ENCODE peak calls at places on chromosome 16, in seven cellular contexts. E, K, A, P, V, C and G are unnamed samples.

GRCh38 chr16:68973611-68974120 is 130.3 kb downstream of the TANGO6 start:
- DNase-seq in E (no peak), K (no peak), A (no peak), P (no peak), V (no peak), C (no peak), G (no peak)

GRCh38 chr16:51638338-51639135 is 487.5 kb upstream of the SALL1 start:
- DNase-seq in E (no peak), K (no peak), A (no peak), P (no peak), V (no peak), C (no peak), G (peak)

GRCh38 chr16:1481906-1482835 is 6.6 kb downstream of the PTX4 start:
- DNase-seq in E (no peak), K (no peak), A (no peak), P (peak), V (no peak), C (no peak), G (no peak)

GRCh38 chr16:87854053-87854906 is 15.0 kb downstream of the SLC7A5 start:
- DNase-seq in E (peak), K (no peak), A (no peak), P (no peak), V (no peak), C (no peak), G (no peak)

GRCh38 chr16:83956336-83957289 is 3.6 kb downstream of the OSGIN1 start:
- DNase-seq in E (peak), K (peak), A (peak), P (peak), V (peak), C (peak), G (peak)

GRCh38 chr16:71254832-71255560 is 24.5 kb upstream of the HYDIN start:
- DNase-seq in E (no peak), K (no peak), A (no peak), P (no peak), V (no peak), C (no peak), G (no peak)

GRCh38 chr16:67862623-67863583 is 9.9 kb upstream of the EDC4 start:
- DNase-seq in E (no peak), K (no peak), A (peak), P (peak), V (no peak), C (no peak), G (peak)

GRCh38 chr16:81551821-81552304 is 107.3 kb downstream of the CMIP start:
- DNase-seq in E (no peak), K (no peak), A (peak), P (peak), V (no peak), C (no peak), G (no peak)

GRCh38 chr16:19810817-19811731 is 73.6 kb downstream of the GPRC5B start:
- DNase-seq in E (no peak), K (no peak), A (no peak), P (peak), V (no peak), C (no peak), G (peak)

GRCh38 chr16:47141773-47142468 is 1.8 kb downstream of the NETO2 start:
- DNase-seq in E (peak), K (peak), A (peak), P (peak), V (peak), C (peak), G (peak)

GRCh38 chr16:48383877-48384304 is 1.3 kb downstream of the SIAH1 start:
- DNase-seq in E (no peak), K (no peak), A (no peak), P (peak), V (no peak), C (no peak), G (no peak)

GRCh38 chr16:72474511-72475123 is 302.7 kb upstream of the PMFBP1 start:
- DNase-seq in E (no peak), K (no peak), A (no peak), P (peak), V (no peak), C (no peak), G (peak)

GRCh38 chr16:84585472-84585871 is 32.4 kb downstream of the COTL1 start:
- DNase-seq in E (no peak), K (no peak), A (no peak), P (no peak), V (no peak), C (no peak), G (no peak)

GRCh38 chr16:60304078-60304477 is 1570.0 kb upstream of the GOT2 start:
- DNase-seq in E (no peak), K (no peak), A (no peak), P (no peak), V (no peak), C (no peak), G (no peak)

GRCh38 chr16:75506567-75506966 is 11.3 kb upstream of the CHST6 start:
- DNase-seq in E (no peak), K (peak), A (no peak), P (no peak), V (no peak), C (no peak), G (peak)

GRCh38 chr16:88469615-88470395 is 16.7 kb downstream of the ZFPM1 start:
- DNase-seq in E (peak), K (no peak), A (no peak), P (no peak), V (no peak), C (peak), G (no peak)

GRCh38 chr16:1420111-1420539 is 422 bp downstream of the UQCC4 start:
- DNase-seq in E (no peak), K (no peak), A (no peak), P (peak), V (no peak), C (no peak), G (no peak)

GRCh38 chr16:57624044-57624688 is 4.3 kb upstream of the ADGRG1 start:
- DNase-seq in E (no peak), K (no peak), A (no peak), P (peak), V (no peak), C (no peak), G (no peak)

GRCh38 chr16:86581458-86581857 is 3.1 kb downstream of the FOXL1 start:
- DNase-seq in E (no peak), K (no peak), A (no peak), P (peak), V (no peak), C (no peak), G (no peak)

GRCh38 chr16:56301391-56301850 is 110.1 kb downstream of the GNAO1 start:
- DNase-seq in E (no peak), K (no peak), A (no peak), P (peak), V (no peak), C (no peak), G (peak)

GRCh38 chr16:87931504-87931903 is 4.8 kb downstream of the CA5A start:
- DNase-seq in E (no peak), K (no peak), A (no peak), P (peak), V (no peak), C (no peak), G (no peak)

GRCh38 chr16:4288148-4288921 is 15.5 kb upstream of the TFAP4 start:
- DNase-seq in E (peak), K (peak), A (peak), P (peak), V (peak), C (peak), G (peak)

GRCh38 chr16:23504076-23504452 is 6.2 kb downstream of the GGA2 start:
- DNase-seq in E (no peak), K (no peak), A (no peak), P (peak), V (no peak), C (no peak), G (peak)

GRCh38 chr16:3695610-3696369 is 21.5 kb downstream of the TRAP1 start:
- DNase-seq in E (no peak), K (no peak), A (no peak), P (no peak), V (no peak), C (no peak), G (no peak)

GRCh38 chr16:48374255-48374654 is 11.0 kb downstream of the SIAH1 start:
- DNase-seq in E (no peak), K (no peak), A (no peak), P (no peak), V (no peak), C (no peak), G (no peak)

GRCh38 chr16:11262915-11263314 is 6.2 kb downstream of the TNP2 start:
- DNase-seq in E (no peak), K (no peak), A (no peak), P (no peak), V (no peak), C (no peak), G (no peak)

GRCh38 chr16:88833086-88833485 is 21.4 kb upstream of the APRT start:
- DNase-seq in E (no peak), K (no peak), A (no peak), P (no peak), V (no peak), C (no peak), G (no peak)

GRCh38 chr16:72924918-72925630 is 122.9 kb downstream of the ZFHX3 start:
- DNase-seq in E (no peak), K (no peak), A (no peak), P (no peak), V (no peak), C (no peak), G (no peak)

GRCh38 chr16:28218109-28218508 is 6.3 kb upstream of the XPO6 start:
- DNase-seq in E (peak), K (peak), A (no peak), P (peak), V (peak), C (peak), G (peak)

GRCh38 chr16:4094138-4094773 is 22.0 kb downstream of the ADCY9 start:
- DNase-seq in E (no peak), K (no peak), A (no peak), P (peak), V (no peak), C (no peak), G (no peak)